ENCODE peak calls at places on chromosomes 16 and 17, in eight cellular contexts. N is AG08396; O is HFFc6; I is uterus; W is activated naive CD8-positive, alpha-beta T cell treated with anti-CD3 and anti-CD28 coated beads for 36 hours; A is cerebellar cortex; B is activated naive CD4-positive, alpha-beta T cell treated with anti-CD3 and anti-CD28 coated beads, Interleukin-2, amount 10 ng/mL, durations not matched to agents 7 days and 5 days; X is HAP-1. M is an unnamed sample.

GRCh38 chr17:50684612-50685333 is 22.9 kb downstream of the ANKRD40 start:
- DNase-seq in B (no peak), X (no peak), N (no peak), I (no peak), A (no peak), O (no peak), W (no peak), M (no peak)

GRCh38 chr17:82962163-82962720 is 117.2 kb upstream of the METRNL start:
- DNase-seq in W (no peak), O (peak; percentile 41), A (no peak), X (no peak), I (no peak), N (peak; percentile 60), B (no peak), M (no peak)

GRCh38 chr17:76365256-76365903 is 11.7 kb upstream of the PRPSAP1 start:
- DNase-seq in A (no peak), B (no peak), O (no peak), X (no peak), W (no peak), I (no peak), N (no peak), M (no peak)

GRCh38 chr17:59914274-59914854 is 21.4 kb downstream of the RPS6KB1 start:
- DNase-seq in O (peak; percentile 54), W (no peak), I (no peak), A (peak; percentile 62), B (no peak), N (peak; percentile 53), X (peak; percentile 25), M (no peak)

GRCh38 chr17:22411185-22411784 is 719.0 kb downstream of the KCNJ18 start:
- DNase-seq in I (no peak), X (no peak), A (no peak), N (no peak), W (no peak), B (no peak), O (no peak), M (no peak)

GRCh38 chr17:2967515-2967914 is 95.9 kb downstream of the OR1D5 start:
- DNase-seq in I (no peak), N (no peak), W (no peak), B (no peak), A (peak; percentile 74), X (no peak), O (no peak), M (no peak)

GRCh38 chr16:81514041-81514559 is 69.5 kb downstream of the CMIP start:
- DNase-seq in O (no peak), N (no peak), B (no peak), X (no peak), A (no peak), I (no peak), W (no peak), M (no peak)

GRCh38 chr17:73279704-73280103 is 18.0 kb upstream of the CPSF4L start:
- DNase-seq in N (no peak), W (no peak), I (no peak), X (no peak), O (no peak), A (no peak), B (no peak), M (no peak)

GRCh38 chr17:45688820-45689219 is 95.3 kb upstream of the CRHR1 start:
- DNase-seq in W (no peak), I (no peak), X (no peak), B (no peak), N (no peak), O (no peak), A (peak; percentile 80), M (no peak)

GRCh38 chr16:69833357-69833781 is 71.2 kb downstream of the WWP2 start:
- DNase-seq in N (no peak), X (peak; percentile 54), I (no peak), O (no peak), B (no peak), A (no peak), W (no peak), M (no peak)

GRCh38 chr16:2194166-2194834 is 2.1 kb downstream of the CASKIN1 start:
- DNase-seq in O (peak; percentile 54), B (peak; percentile 50), A (no peak), X (peak; percentile 83), I (peak; percentile 50), N (peak; percentile 45), W (peak; percentile 36), M (no peak)

GRCh38 chr17:77096570-77097214 is 44.1 kb upstream of the SEC14L1 start:
- DNase-seq in I (peak; percentile 60), B (no peak), N (peak; percentile 28), A (peak; percentile 77), O (peak; percentile 52), X (no peak), W (no peak), M (no peak)

GRCh38 chr17:76641501-76641900 is 2.1 kb downstream of the ST6GALNAC1 start:
- DNase-seq in X (no peak), B (no peak), O (no peak), A (no peak), I (no peak), N (no peak), W (no peak), M (no peak)

GRCh38 chr17:41810659-41811548 is 845 bp downstream of the P3H4 start:
- DNase-seq in B (no peak), X (peak; percentile 48), W (no peak), I (peak; percentile 42), A (no peak), N (no peak), O (no peak), M (no peak)

GRCh38 chr17:43931062-43931571 is 11.2 kb downstream of the PPY start:
- DNase-seq in X (no peak), I (no peak), O (no peak), B (no peak), N (no peak), W (no peak), A (no peak), M (no peak)

GRCh38 chr17:74216505-74216904 is 3.1 kb downstream of the TTYH2 start:
- DNase-seq in N (no peak), W (no peak), B (no peak), I (no peak), O (no peak), A (no peak), X (no peak), M (no peak)

GRCh38 chr17:36600936-36601302 is 464 bp upstream of the MRM1 start:
- DNase-seq in B (no peak), O (no peak), N (no peak), X (no peak), W (peak; percentile 35), A (no peak), I (no peak), M (no peak)